ENCODE peak calls at places on chromosomes 2 and 18, in four cellular contexts. H is fibroblast of mammary gland; J is CD8-positive, alpha-beta memory T cell; Q is A549. B is an unnamed sample.

GRCh38 chr2:230160112-230160660 is 59.6 kb downstream of the SP110 start:
- DNase-seq in Q (peak; percentile 48), H (peak; percentile 54), J (peak; percentile 20), B (no peak)

GRCh38 chr18:4878480-4878879 is 318.6 kb downstream of the AKAIN1 start:
- DNase-seq in Q (no peak), H (no peak), J (no peak), B (no peak)

GRCh38 chr18:48886520-48887293 is 64.1 kb downstream of the SMAD7 start:
- DNase-seq in H (no peak), Q (no peak), J (no peak), B (no peak)

GRCh38 chr18:74745658-74746403 is 148.2 kb downstream of the ZNF407 start:
- DNase-seq in Q (peak; percentile 56), H (peak; percentile 68), J (no peak), B (peak; percentile 40)

GRCh38 chr2:229775614-229776313 is 61.4 kb upstream of the DNER start:
- DNase-seq in J (no peak), H (peak; percentile 19), Q (no peak), B (no peak)

GRCh38 chr2:206920310-206920709 is 19.0 kb upstream of the CPO start:
- DNase-seq in Q (no peak), J (no peak), H (no peak), B (no peak)

GRCh38 chr18:55735199-55735855 is 147.3 kb upstream of the TCF4 start:
- DNase-seq in Q (no peak), J (no peak), H (no peak), B (no peak)

GRCh38 chr2:135657806-135658582 is 83.7 kb upstream of the UBXN4 start:
- DNase-seq in H (no peak), J (peak; percentile 34), Q (no peak), B (no peak)

GRCh38 chr2:174339971-174340399 is 5.2 kb downstream of the SP9 start:
- DNase-seq in H (no peak), J (no peak), Q (peak; percentile 50), B (no peak)

GRCh38 chr2:33766175-33766574 is 167.1 kb upstream of the FAM98A start:
- DNase-seq in Q (no peak), H (no peak), J (no peak), B (no peak)

GRCh38 chr2:33765122-33765521 is 166.0 kb upstream of the FAM98A start:
- DNase-seq in H (no peak), J (no peak), Q (no peak), B (no peak)

GRCh38 chr2:33775306-33775705 is 176.2 kb upstream of the FAM98A start:
- DNase-seq in J (no peak), Q (no peak), H (no peak), B (no peak)

GRCh38 chr2:33770023-33770422 is 170.9 kb upstream of the FAM98A start:
- DNase-seq in H (no peak), J (no peak), Q (no peak), B (no peak)
- H3K4me3 ChIP-seq in H (no peak overlapping the region), J (no peak overlapping the region), Q (no peak overlapping the region), B (no peak overlapping the region)

GRCh38 chr2:138503652-138504051 is 2.1 kb downstream of the SPOPL start:
- DNase-seq in H (no peak), J (no peak), Q (no peak), B (no peak)
- H3K4me3 ChIP-seq in H (no peak overlapping the region), J (peak overlapping the region; percentile 74), Q (peak overlapping the region; percentile 68), B (no peak overlapping the region)

GRCh38 chr2:42167458-42167857 is 1.7 kb upstream of the EML4 start:
- DNase-seq in Q (no peak), H (no peak), J (no peak), B (no peak)

GRCh38 chr2:42164046-42164445 is 5.1 kb upstream of the EML4 start:
- DNase-seq in H (no peak), J (no peak), Q (no peak), B (no peak)

GRCh38 chr2:42161444-42161843 is 7.7 kb upstream of the EML4 start:
- DNase-seq in H (no peak), J (no peak), Q (no peak), B (no peak)

GRCh38 chr2:42164971-42165370 is 4.2 kb upstream of the EML4 start:
- DNase-seq in H (no peak), Q (no peak), J (no peak), B (no peak)

DNA sequence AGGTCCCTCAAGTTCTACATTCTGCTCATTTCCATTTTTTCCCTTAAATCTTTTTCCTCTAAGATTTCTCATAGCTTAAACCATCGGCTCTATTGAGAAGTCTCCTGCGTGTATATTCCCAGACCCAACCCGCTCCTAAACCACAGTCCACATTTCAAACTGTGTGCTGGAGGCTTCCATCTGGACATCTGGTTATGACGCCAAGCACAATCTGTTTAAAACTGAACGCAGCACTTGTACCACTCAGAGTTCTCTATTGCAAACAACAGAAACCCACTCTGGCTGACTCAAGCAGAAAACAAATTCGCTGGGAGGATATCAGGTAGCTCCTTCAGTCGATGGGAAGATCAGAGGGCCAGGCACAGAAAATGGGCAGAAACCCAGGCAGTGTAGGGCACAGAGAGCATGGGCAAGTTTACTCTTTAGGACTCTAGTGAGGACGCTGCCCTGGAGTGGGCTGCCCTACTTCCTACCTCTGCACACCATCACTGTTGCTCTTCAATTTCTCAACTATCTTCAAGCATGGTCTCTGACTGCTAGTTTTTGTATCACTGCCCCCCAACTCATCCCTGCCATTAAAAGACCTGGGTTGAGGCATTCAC is 5.6 kb upstream of the EML4 start:
- DNase-seq in H (peak; percentile 38), Q (no peak), J (no peak), B (no peak)
- H3K4me3 ChIP-seq in H (no peak overlapping the region), Q (no peak overlapping the region), J (no peak overlapping the region), B (no peak overlapping the region)

DNA sequence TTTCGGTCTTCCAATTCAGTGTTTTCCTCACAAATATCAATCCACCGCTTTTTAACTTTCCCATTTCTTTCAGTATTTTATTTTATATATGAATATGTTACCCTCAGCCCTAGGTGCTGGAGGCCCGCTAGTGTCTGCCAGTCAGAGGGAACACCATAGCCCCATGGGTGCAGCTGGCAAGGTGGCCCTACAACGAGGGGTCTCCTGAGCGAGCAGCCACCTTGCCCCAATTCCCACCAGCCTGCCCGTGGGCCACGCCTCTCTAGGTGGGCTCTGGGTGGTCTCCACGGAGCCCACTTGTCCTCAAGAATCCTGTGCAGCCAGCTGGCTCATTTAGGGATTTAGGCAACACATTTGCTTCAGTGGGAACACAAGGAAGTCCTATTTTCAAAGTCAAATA is 72.5 kb upstream of the RGPD5 start:
- DNase-seq in H (no peak), J (no peak), Q (no peak), B (no peak)
- H3K4me3 ChIP-seq in H (no peak overlapping the region), J (no peak overlapping the region), Q (no peak overlapping the region), B (no peak overlapping the region)

GRCh38 chr2:241047253-241048010 is 49.0 kb downstream of the SNED1 start:
- DNase-seq in J (no peak), H (no peak), Q (no peak), B (no peak)

GRCh38 chr2:241048149-241048948 is 49.9 kb downstream of the SNED1 start:
- DNase-seq in H (no peak), J (no peak), Q (no peak), B (no peak)

GRCh38 chr2:241050624-241051577 is 51.2 kb downstream of the MTERF4 start:
- DNase-seq in J (no peak), Q (no peak), H (no peak), B (no peak)

GRCh38 chr2:241049739-241050623 is 51.6 kb downstream of the SNED1 start:
- DNase-seq in J (no peak), Q (no peak), H (no peak), B (no peak)

GRCh38 chr2:241048949-241049343 is 50.5 kb downstream of the SNED1 start:
- DNase-seq in Q (no peak), H (no peak), J (no peak), B (no peak)
- H3K4me3 ChIP-seq in Q (no peak overlapping the region), H (no peak overlapping the region), J (no peak overlapping the region), B (no peak overlapping the region)

GRCh38 chr2:176188969-176189665 is 649 bp downstream of the HOXD1 start:
- DNase-seq in J (no peak), Q (no peak), H (no peak), B (no peak)
- H3K4me3 ChIP-seq in J (peak overlapping the region; percentile 2), Q (peak overlapping the region; percentile 56), H (peak overlapping the region; percentile 50), B (no peak overlapping the region)

DNA sequence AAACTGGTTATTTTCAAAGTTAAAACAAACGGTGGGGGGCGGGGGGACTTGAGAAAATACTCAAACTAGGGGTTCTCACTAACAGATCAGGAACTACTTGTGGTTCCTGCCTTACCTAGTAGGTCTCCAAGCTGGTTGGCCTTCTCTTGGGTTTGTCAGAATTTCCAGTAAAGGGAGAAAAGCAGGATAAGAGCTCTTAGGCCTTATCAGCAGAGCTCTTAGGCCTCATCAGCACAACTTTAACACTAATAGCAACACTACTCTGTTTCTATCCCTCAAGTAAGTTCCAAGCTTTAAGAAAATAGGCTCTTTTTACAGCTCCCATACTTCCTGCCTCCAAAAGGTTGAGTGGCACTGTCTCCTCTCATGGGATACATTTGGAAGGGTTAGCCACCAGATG is 6.4 kb downstream of the FBXO11 start:
- DNase-seq in J (no peak), Q (no peak), H (no peak), B (no peak)
- H3K4me3 ChIP-seq in J (no peak overlapping the region), Q (no peak overlapping the region), H (no peak overlapping the region), B (no peak overlapping the region)

DNA sequence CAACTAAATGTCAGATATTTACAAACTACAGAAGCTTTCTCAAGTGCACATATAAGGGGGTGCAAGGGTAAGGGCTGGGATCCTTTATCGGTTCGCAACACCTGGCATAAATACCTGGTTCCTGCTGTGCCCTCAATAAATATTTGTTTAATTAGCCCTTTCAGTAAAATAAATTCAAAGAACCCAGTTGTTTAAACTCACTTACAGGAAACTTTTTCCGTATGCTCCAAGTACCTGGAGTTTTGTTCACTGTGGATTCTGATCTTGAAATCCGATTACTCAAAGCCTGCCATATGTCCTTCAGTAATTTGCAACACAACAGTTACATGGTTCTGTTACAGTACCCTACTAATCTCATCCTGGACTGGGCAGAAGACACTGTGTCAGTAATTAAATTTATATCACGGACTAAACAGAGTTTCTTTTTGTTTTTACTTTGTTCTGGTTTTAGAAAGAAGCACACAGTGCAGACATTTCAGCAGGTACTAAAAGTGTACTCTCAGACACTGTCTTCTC is 36.9 kb downstream of the TBC1D8 start:
- DNase-seq in Q (no peak), J (no peak), H (no peak), B (no peak)
- H3K4me3 ChIP-seq in Q (no peak overlapping the region), J (no peak overlapping the region), H (no peak overlapping the region), B (no peak overlapping the region)

B was measured in retinal pigment epithelial cell.